ENCODE peak calls at places on chromosomes 5 and 9, in nine cellular contexts. Y, I, W, V, Z, F, X, B and U are unnamed samples.

GRCh38 chr9:115671236-115671770 is 482.3 kb upstream of the PAPPA start:
- DNase-seq in Y (no peak), I (no peak), W (no peak), V (no peak), Z (no peak), F (no peak), X (no peak), B (no peak), U (no peak)

GRCh38 chr9:128886211-128886826 is 4.4 kb downstream of the LRRC8A start:
- DNase-seq in Y (no peak), I (no peak), W (peak), V (no peak), Z (no peak), F (no peak), X (no peak), B (no peak), U (no peak)

GRCh38 chr5:8905021-8905420 is 640.9 kb downstream of the SEMA5A start:
- DNase-seq in Y (no peak), I (no peak), W (peak), V (no peak), Z (no peak), F (no peak), X (no peak), B (peak), U (no peak)

GRCh38 chr5:95284512-95285405 is at the start of gene MCTP1:
- DNase-seq in Y (peak), I (no peak), W (no peak), V (peak), Z (no peak), F (peak), X (no peak), B (no peak), U (peak)

GRCh38 chr5:2134543-2135299 is 252.0 kb upstream of the IRX4 start:
- DNase-seq in Y (peak), I (no peak), W (no peak), V (no peak), Z (no peak), F (no peak), X (no peak), B (no peak), U (no peak)

GRCh38 chr5:143064661-143065060 is 294.5 kb downstream of the ARHGAP26 start:
- DNase-seq in Y (no peak), I (no peak), W (no peak), V (no peak), Z (no peak), F (no peak), X (no peak), B (no peak), U (no peak)

GRCh38 chr5:177967221-177967887 is 28.7 kb downstream of the PROP1 start:
- DNase-seq in Y (no peak), I (no peak), W (no peak), V (no peak), Z (no peak), F (no peak), X (no peak), B (no peak), U (no peak)

GRCh38 chr9:89461302-89461701 is 36.6 kb downstream of the SEMA4D start:
- DNase-seq in Y (no peak), I (no peak), W (peak), V (no peak), Z (no peak), F (no peak), X (no peak), B (no peak), U (no peak)

GRCh38 chr5:35166043-35166442 is 64.2 kb downstream of the PRLR start:
- DNase-seq in Y (no peak), I (no peak), W (no peak), V (no peak), Z (no peak), F (no peak), X (no peak), B (no peak), U (no peak)

GRCh38 chr9:97403746-97404316 is 8.1 kb upstream of the TDRD7 start:
- DNase-seq in Y (no peak), I (no peak), W (no peak), V (no peak), Z (no peak), F (no peak), X (no peak), B (no peak), U (no peak)

GRCh38 chr9:93198117-93198838 is 14.3 kb downstream of the WNK2 start:
- DNase-seq in Y (no peak), I (peak), W (no peak), V (no peak), Z (no peak), F (no peak), X (no peak), B (peak), U (no peak)

GRCh38 chr5:32027717-32028321 is 146.3 kb downstream of the GOLPH3 start:
- DNase-seq in Y (peak), I (peak), W (peak), V (peak), Z (no peak), F (no peak), X (peak), B (peak), U (no peak)

GRCh38 chr5:39352170-39352569 is 12.1 kb downstream of the C9 start:
- DNase-seq in Y (no peak), I (no peak), W (no peak), V (no peak), Z (no peak), F (no peak), X (no peak), B (no peak), U (no peak)

GRCh38 chr9:68949271-68950000 is 64.5 kb downstream of the PRKACG start:
- DNase-seq in Y (no peak), I (no peak), W (no peak), V (peak), Z (peak), F (no peak), X (no peak), B (peak), U (no peak)

GRCh38 chr5:117201016-117201415 is 626.4 kb upstream of the SEMA6A start:
- DNase-seq in Y (no peak), I (no peak), W (no peak), V (no peak), Z (no peak), F (no peak), X (no peak), B (peak), U (no peak)

GRCh38 chr9:133122935-133123611 is 2.0 kb upstream of the RALGDS start:
- DNase-seq in Y (no peak), I (peak), W (peak), V (no peak), Z (peak), F (no peak), X (peak), B (peak), U (no peak)

GRCh38 chr5:24850911-24851310 is 206.1 kb upstream of the CDH10 start:
- DNase-seq in Y (no peak), I (no peak), W (no peak), V (no peak), Z (no peak), F (no peak), X (no peak), B (no peak), U (no peak)

GRCh38 chr5:132426525-132427138 is 57.1 kb downstream of the SLC22A5 start:
- DNase-seq in Y (peak), I (peak), W (peak), V (peak), Z (peak), F (peak), X (peak), B (peak), U (peak)

GRCh38 chr5:96875805-96876291 is 452 bp upstream of the ERAP2 start:
- DNase-seq in Y (no peak), I (no peak), W (no peak), V (no peak), Z (no peak), F (no peak), X (no peak), B (no peak), U (no peak)

GRCh38 chr9:83166369-83166768 is 103.4 kb upstream of the RASEF start:
- DNase-seq in Y (no peak), I (no peak), W (no peak), V (peak), Z (no peak), F (peak), X (no peak), B (peak), U (no peak)

GRCh38 chr9:112819635-112820496 is 69.3 kb downstream of the SNX30 start:
- DNase-seq in Y (no peak), I (peak), W (peak), V (peak), Z (peak), F (peak), X (peak), B (peak), U (no peak)

GRCh38 chr9:110180386-110180712 is 27.6 kb downstream of the C9orf152 start:
- DNase-seq in Y (no peak), I (no peak), W (no peak), V (no peak), Z (no peak), F (no peak), X (no peak), B (no peak), U (no peak)

GRCh38 chr5:77518304-77518703 is 26.2 kb upstream of the WDR41 start:
- DNase-seq in Y (no peak), I (no peak), W (peak), V (no peak), Z (no peak), F (no peak), X (no peak), B (no peak), U (no peak)

GRCh38 chr9:135216666-135217431 is 129.4 kb downstream of the OLFM1 start:
- DNase-seq in Y (peak), I (peak), W (no peak), V (peak), Z (peak), F (no peak), X (no peak), B (no peak), U (no peak)

GRCh38 chr5:61842840-61843239 is 463.2 kb upstream of the KIF2A start:
- DNase-seq in Y (no peak), I (no peak), W (no peak), V (peak), Z (no peak), F (no peak), X (no peak), B (no peak), U (no peak)

GRCh38 chr9:36961568-36962360 is 72.3 kb downstream of the PAX5 start:
- DNase-seq in Y (no peak), I (no peak), W (no peak), V (peak), Z (no peak), F (no peak), X (no peak), B (no peak), U (no peak)

GRCh38 chr5:67059747-67060490 is 136.7 kb downstream of the CD180 start:
- DNase-seq in Y (no peak), I (no peak), W (peak), V (no peak), Z (no peak), F (no peak), X (no peak), B (no peak), U (no peak)

GRCh38 chr5:105529851-105530250 is 1967.3 kb upstream of the NUDT12 start:
- DNase-seq in Y (no peak), I (no peak), W (no peak), V (no peak), Z (no peak), F (no peak), X (no peak), B (no peak), U (no peak)

GRCh38 chr5:73103885-73104284 is 16.5 kb upstream of the TMEM171 start:
- DNase-seq in Y (no peak), I (no peak), W (no peak), V (no peak), Z (no peak), F (no peak), X (no peak), B (no peak), U (no peak)

GRCh38 chr5:38466444-38467189 is 89.8 kb downstream of the LIFR start:
- DNase-seq in Y (no peak), I (peak), W (no peak), V (peak), Z (peak), F (peak), X (peak), B (peak), U (no peak)

GRCh38 chr9:110546411-110546871 is 33.1 kb downstream of the SVEP1 start:
- DNase-seq in Y (no peak), I (peak), W (peak), V (no peak), Z (no peak), F (no peak), X (no peak), B (no peak), U (no peak)

DNA sequence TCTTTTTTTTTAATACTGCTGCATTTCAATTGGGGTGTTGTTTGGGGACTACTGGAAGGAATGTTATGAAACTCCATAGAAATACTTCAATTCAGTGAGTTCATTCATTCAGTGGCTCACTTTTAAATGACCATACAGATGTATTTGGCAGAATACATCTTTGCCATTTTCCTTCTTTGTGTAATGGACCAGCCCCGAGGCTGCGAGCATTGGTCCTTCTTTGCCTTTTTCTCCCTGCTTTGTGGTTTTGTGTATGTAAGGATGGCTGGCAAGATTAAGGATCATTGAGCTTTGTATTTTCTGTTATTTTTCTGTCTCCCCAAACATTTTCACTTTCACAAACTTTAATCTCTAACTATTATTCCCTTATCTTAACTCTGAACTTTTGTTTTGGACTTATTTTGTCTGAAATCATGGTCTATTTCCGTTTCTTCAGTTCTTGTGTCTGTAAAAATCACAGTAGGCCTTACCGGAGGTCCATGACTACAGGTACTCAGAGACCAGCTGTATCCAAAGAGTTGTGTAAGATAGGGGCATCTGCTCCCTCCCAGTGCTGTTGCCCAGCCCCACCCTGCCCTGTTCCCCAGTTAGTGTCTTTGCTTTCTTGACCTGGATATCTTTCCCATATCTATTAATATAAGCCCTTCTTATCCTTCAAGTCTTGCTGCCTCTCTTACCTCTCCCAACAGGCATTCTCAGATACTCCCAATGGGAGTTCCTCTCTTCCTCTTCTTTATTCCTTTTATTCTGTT is 154.3 kb upstream of the DMRT1 start:
- DNase-seq in Y (no peak), I (no peak), W (no peak), V (no peak), Z (no peak), F (no peak), X (no peak), B (no peak), U (no peak)
- TF ChIP-seq POLR2A in Y (no peak), I (no peak), W (no peak), V (no peak), Z (no peak), F (no peak), X (no peak), B (no peak), U (no peak)

DNA sequence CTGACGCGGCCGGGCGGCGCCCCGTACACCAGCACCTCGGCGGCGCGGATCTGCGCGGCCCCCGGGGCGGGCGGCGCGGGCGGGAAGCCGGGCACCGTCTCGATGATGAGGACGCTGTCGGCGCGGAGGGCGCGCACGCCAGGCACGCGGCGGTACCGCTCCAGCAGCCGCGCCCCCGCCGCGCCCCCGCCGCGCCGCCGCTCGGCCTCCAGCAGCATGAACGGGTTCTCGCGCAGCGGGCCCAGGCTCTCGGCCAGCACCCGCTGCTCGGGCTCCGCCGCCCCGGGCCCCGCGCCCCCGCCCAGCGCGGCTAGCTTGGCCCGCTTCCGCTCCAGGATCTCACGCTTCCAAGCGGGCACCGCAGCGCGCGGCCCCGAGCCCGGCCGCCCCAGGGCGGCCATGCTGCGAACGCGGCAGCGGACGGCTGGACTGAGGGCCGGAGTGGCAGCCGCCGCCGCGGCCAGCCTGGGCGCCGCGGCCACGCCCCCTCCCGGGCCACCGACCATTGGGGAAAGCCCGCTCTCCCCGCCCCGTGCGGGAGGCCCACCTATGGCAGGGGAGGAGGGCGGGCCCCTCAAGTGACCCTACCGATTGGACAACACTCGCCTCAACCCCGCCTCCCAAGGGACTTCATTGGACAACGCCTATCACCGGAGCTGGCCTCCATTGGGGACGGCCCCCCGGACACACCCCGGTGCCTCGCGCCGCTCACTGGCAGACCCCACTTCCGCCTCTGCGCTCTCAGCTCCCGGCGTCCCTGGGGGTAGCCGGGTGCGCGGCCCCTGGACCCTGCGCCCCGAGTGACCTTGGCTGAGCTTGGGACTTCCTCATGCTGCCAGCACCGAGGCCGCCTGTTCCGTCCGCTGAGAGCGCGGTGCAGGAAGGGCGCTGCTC is at the start of gene TPRN:
- DNase-seq in Y (peak), I (peak), W (peak), V (peak), Z (peak), F (peak), X (peak), B (peak), U (peak)
- TF ChIP-seq POLR2A in Y (peak), I (peak), W (peak), V (peak), Z (peak), F (peak), X (peak), B (peak), U (peak)

GRCh38 chr5:150778517-150779396 is at the start of gene SMIM3:
- DNase-seq in Y (peak), I (peak), W (peak), V (peak), Z (peak), F (peak), X (peak), B (peak), U (no peak)

GRCh38 chr5:150779397-150780179 is 1.0 kb downstream of the SMIM3 start:
- DNase-seq in Y (no peak), I (no peak), W (peak), V (no peak), Z (no peak), F (no peak), X (no peak), B (peak), U (no peak)

GRCh38 chr5:150780816-150781221 is 2.3 kb downstream of the SMIM3 start:
- DNase-seq in Y (no peak), I (no peak), W (peak), V (no peak), Z (no peak), F (no peak), X (no peak), B (peak), U (no peak)

GRCh38 chr5:150781706-150782614 is 3.4 kb downstream of the SMIM3 start:
- DNase-seq in Y (no peak), I (peak), W (peak), V (peak), Z (peak), F (peak), X (peak), B (peak), U (no peak)

GRCh38 chr5:150780180-150780692 is 1.7 kb downstream of the SMIM3 start:
- DNase-seq in Y (no peak), I (peak), W (peak), V (peak), Z (no peak), F (peak), X (peak), B (peak), U (no peak)
- TF ChIP-seq POLR2A in Y (no peak), I (peak), W (no peak), V (peak), Z (no peak), F (no peak), X (no peak), B (peak), U (no peak)

GRCh38 chr9:72458153-72458552 is 63.3 kb upstream of the TMC1 start:
- DNase-seq in Y (no peak), I (no peak), W (no peak), V (no peak), Z (no peak), F (no peak), X (no peak), B (no peak), U (no peak)

GRCh38 chr9:72462340-72462739 is 59.1 kb upstream of the TMC1 start:
- DNase-seq in Y (no peak), I (no peak), W (peak), V (no peak), Z (no peak), F (no peak), X (no peak), B (no peak), U (no peak)

GRCh38 chr9:72457366-72457765 is 64.0 kb upstream of the TMC1 start:
- DNase-seq in Y (no peak), I (no peak), W (peak), V (no peak), Z (no peak), F (no peak), X (no peak), B (no peak), U (no peak)

GRCh38 chr9:72460342-72461312 is 60.8 kb upstream of the TMC1 start:
- DNase-seq in Y (no peak), I (no peak), W (no peak), V (peak), Z (no peak), F (no peak), X (no peak), B (no peak), U (no peak)

DNA sequence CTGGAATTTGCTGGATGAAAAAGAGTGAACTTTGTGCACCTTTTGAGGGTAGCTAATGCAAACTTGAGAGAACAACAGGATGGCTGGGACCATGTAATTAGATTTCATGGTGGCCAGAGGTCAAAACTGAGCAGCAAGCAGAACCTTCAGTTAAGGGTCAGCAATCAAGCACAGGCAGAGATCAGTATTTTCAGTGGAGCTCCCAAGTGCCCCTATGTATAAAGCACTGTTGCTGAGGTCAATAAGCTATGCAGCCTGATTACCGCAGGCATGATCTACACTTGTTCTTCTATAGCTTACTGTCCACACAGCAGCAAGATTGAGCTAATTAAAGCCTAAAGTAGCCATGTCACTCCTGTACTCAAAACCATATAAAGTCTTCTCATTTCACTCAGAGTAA is 62.1 kb upstream of the TMC1 start:
- DNase-seq in Y (no peak), I (no peak), W (no peak), V (no peak), Z (no peak), F (no peak), X (no peak), B (no peak), U (no peak)
- TF ChIP-seq POLR2A in Y (no peak), I (no peak), W (no peak), V (no peak), Z (no peak), F (no peak), X (no peak), B (no peak), U (no peak)

DNA sequence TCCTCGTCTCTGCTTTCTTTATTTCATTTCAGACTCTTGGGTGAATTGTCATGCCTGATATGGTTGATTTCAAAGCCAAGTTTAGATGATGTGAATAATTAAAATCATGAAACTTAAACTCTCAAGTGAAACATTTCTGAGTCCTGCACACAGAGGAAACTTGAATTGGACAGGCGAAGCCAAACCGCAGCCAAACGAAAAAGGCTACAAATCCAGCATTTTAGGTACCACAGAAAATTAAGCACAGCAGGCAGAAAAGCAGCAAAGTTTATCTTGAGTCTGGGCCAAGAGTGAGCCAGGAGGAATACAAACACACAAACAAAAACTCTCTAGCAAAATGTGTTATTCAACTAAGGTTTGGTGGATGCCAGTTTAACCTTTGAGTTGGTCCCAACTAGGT is 659.8 kb upstream of the KLF4 start:
- DNase-seq in Y (no peak), I (no peak), W (no peak), V (no peak), Z (no peak), F (no peak), X (no peak), B (no peak), U (no peak)
- TF ChIP-seq POLR2A in Y (no peak), I (no peak), W (no peak), V (no peak), Z (no peak), F (no peak), X (no peak), B (no peak), U (no peak)